ENCODE peak calls at places on chromosomes 2 and 18, in six cellular contexts. One of them, this sample, is unnamed.

GRCh38 chr2:85888020-85888744 is 608 bp downstream of the ST3GAL5 start:
- DNase-seq in CD8-positive, alpha-beta T cell: peak; percentile 18
- DNase-seq in RWPE2: no peak
- DNase-seq in lung: peak; percentile 36
- DNase-seq in BJ: no peak
- DNase-seq in kidney epithelial cell: no peak
- DNase-seq in this sample: no peak

GRCh38 chr2:143717053-143717452 is 587.8 kb downstream of the ARHGAP15 start:
- DNase-seq in CD8-positive, alpha-beta T cell: no peak
- DNase-seq in RWPE2: no peak
- DNase-seq in lung: no peak
- DNase-seq in BJ: no peak
- DNase-seq in kidney epithelial cell: no peak
- DNase-seq in this sample: no peak

GRCh38 chr2:8701980-8702379 is 20.1 kb downstream of the ID2 start:
- DNase-seq in CD8-positive, alpha-beta T cell: no peak
- DNase-seq in RWPE2: no peak
- DNase-seq in lung: no peak
- DNase-seq in BJ: no peak
- DNase-seq in kidney epithelial cell: no peak
- DNase-seq in this sample: no peak

GRCh38 chr2:106195456-106195855 is 1.4 kb upstream of the UXS1 start:
- DNase-seq in CD8-positive, alpha-beta T cell: no peak
- DNase-seq in RWPE2: no peak
- DNase-seq in lung: no peak
- DNase-seq in BJ: no peak
- DNase-seq in kidney epithelial cell: no peak
- DNase-seq in this sample: no peak

GRCh38 chr2:177076636-177077179 is 135.9 kb upstream of the HNRNPA3 start:
- DNase-seq in CD8-positive, alpha-beta T cell: no peak
- DNase-seq in RWPE2: no peak
- DNase-seq in lung: no peak
- DNase-seq in BJ: no peak
- DNase-seq in kidney epithelial cell: no peak
- DNase-seq in this sample: no peak

GRCh38 chr2:125643585-125643984 is 1012.4 kb upstream of the GYPC start:
- DNase-seq in CD8-positive, alpha-beta T cell: no peak
- DNase-seq in RWPE2: no peak
- DNase-seq in lung: no peak
- DNase-seq in BJ: no peak
- DNase-seq in kidney epithelial cell: no peak
- DNase-seq in this sample: no peak

GRCh38 chr2:36609507-36609906 is 11.5 kb upstream of the FEZ2 start:
- DNase-seq in CD8-positive, alpha-beta T cell: no peak
- DNase-seq in RWPE2: no peak
- DNase-seq in lung: no peak
- DNase-seq in BJ: no peak
- DNase-seq in kidney epithelial cell: no peak
- DNase-seq in this sample: no peak

GRCh38 chr2:240820014-240820606 is at the start of gene KIF1A:
- DNase-seq in CD8-positive, alpha-beta T cell: no peak
- DNase-seq in RWPE2: no peak
- DNase-seq in lung: no peak
- DNase-seq in BJ: no peak
- DNase-seq in kidney epithelial cell: no peak
- DNase-seq in this sample: no peak

GRCh38 chr18:59426855-59427254 is 67.8 kb upstream of the LMAN1 start:
- DNase-seq in CD8-positive, alpha-beta T cell: no peak
- DNase-seq in RWPE2: no peak
- DNase-seq in lung: no peak
- DNase-seq in BJ: no peak
- DNase-seq in kidney epithelial cell: no peak
- DNase-seq in this sample: no peak

GRCh38 chr2:37619230-37619956 is 52.0 kb downstream of the CDC42EP3 start:
- DNase-seq in CD8-positive, alpha-beta T cell: no peak
- DNase-seq in RWPE2: no peak
- DNase-seq in lung: no peak
- DNase-seq in BJ: no peak
- DNase-seq in kidney epithelial cell: no peak
- DNase-seq in this sample: no peak

GRCh38 chr2:10326707-10327594 is 24.2 kb downstream of the HPCAL1 start:
- DNase-seq in CD8-positive, alpha-beta T cell: no peak
- DNase-seq in RWPE2: no peak
- DNase-seq in lung: no peak
- DNase-seq in BJ: no peak
- DNase-seq in kidney epithelial cell: no peak
- DNase-seq in this sample: no peak

GRCh38 chr2:11891028-11891427 is 144.6 kb downstream of the LPIN1 start:
- DNase-seq in CD8-positive, alpha-beta T cell: no peak
- DNase-seq in RWPE2: no peak
- DNase-seq in lung: peak; percentile 25
- DNase-seq in BJ: no peak
- DNase-seq in kidney epithelial cell: no peak
- DNase-seq in this sample: no peak

GRCh38 chr2:145757503-145758290 is 1237.8 kb upstream of the ZEB2 start:
- DNase-seq in CD8-positive, alpha-beta T cell: no peak
- DNase-seq in RWPE2: no peak
- DNase-seq in lung: no peak
- DNase-seq in BJ: no peak
- DNase-seq in kidney epithelial cell: no peak
- DNase-seq in this sample: no peak

GRCh38 chr2:98188351-98189046 is 101.5 kb downstream of the VWA3B start:
- DNase-seq in CD8-positive, alpha-beta T cell: no peak
- DNase-seq in RWPE2: no peak
- DNase-seq in lung: no peak
- DNase-seq in BJ: no peak
- DNase-seq in kidney epithelial cell: peak; percentile 18
- DNase-seq in this sample: no peak

GRCh38 chr18:57466745-57467144 is 31.6 kb downstream of the ONECUT2 start:
- DNase-seq in CD8-positive, alpha-beta T cell: no peak
- DNase-seq in RWPE2: no peak
- DNase-seq in lung: no peak
- DNase-seq in BJ: no peak
- DNase-seq in kidney epithelial cell: no peak
- DNase-seq in this sample: no peak

GRCh38 chr2:1777156-1777555 is 32.8 kb upstream of the PXDN start:
- DNase-seq in CD8-positive, alpha-beta T cell: no peak
- DNase-seq in RWPE2: no peak
- DNase-seq in lung: no peak
- DNase-seq in BJ: no peak
- DNase-seq in kidney epithelial cell: no peak
- DNase-seq in this sample: no peak

GRCh38 chr2:20438334-20439192 is 8.3 kb upstream of the RHOB start:
- DNase-seq in CD8-positive, alpha-beta T cell: no peak
- DNase-seq in RWPE2: no peak
- DNase-seq in lung: no peak
- DNase-seq in BJ: no peak
- DNase-seq in kidney epithelial cell: peak; percentile 76
- DNase-seq in this sample: no peak

GRCh38 chr2:129067070-129067469 is 748.4 kb upstream of the HS6ST1 start:
- DNase-seq in CD8-positive, alpha-beta T cell: no peak
- DNase-seq in RWPE2: no peak
- DNase-seq in lung: no peak
- DNase-seq in BJ: no peak
- DNase-seq in kidney epithelial cell: no peak
- DNase-seq in this sample: no peak

GRCh38 chr2:18883626-18884456 is 294.5 kb upstream of the NT5C1B start:
- DNase-seq in CD8-positive, alpha-beta T cell: no peak
- DNase-seq in RWPE2: no peak
- DNase-seq in lung: no peak
- DNase-seq in BJ: no peak
- DNase-seq in kidney epithelial cell: no peak
- DNase-seq in this sample: no peak

GRCh38 chr2:151632993-151633592 is 101.2 kb downstream of the NEB start:
- DNase-seq in CD8-positive, alpha-beta T cell: no peak
- DNase-seq in RWPE2: no peak
- DNase-seq in lung: no peak
- DNase-seq in BJ: no peak
- DNase-seq in kidney epithelial cell: no peak
- DNase-seq in this sample: no peak

GRCh38 chr2:133241231-133241575 is 327.1 kb downstream of the NCKAP5 start:
- DNase-seq in CD8-positive, alpha-beta T cell: no peak
- DNase-seq in RWPE2: no peak
- DNase-seq in lung: no peak
- DNase-seq in BJ: peak; percentile 82
- DNase-seq in kidney epithelial cell: no peak
- DNase-seq in this sample: no peak

GRCh38 chr18:79616651-79617518 is 62.7 kb upstream of the CTDP1 start:
- DNase-seq in CD8-positive, alpha-beta T cell: no peak
- DNase-seq in RWPE2: peak; percentile 65
- DNase-seq in lung: no peak
- DNase-seq in BJ: no peak
- DNase-seq in kidney epithelial cell: no peak
- DNase-seq in this sample: no peak

GRCh38 chr18:7872569-7872968 is 305.5 kb downstream of the PTPRM start:
- DNase-seq in CD8-positive, alpha-beta T cell: no peak
- DNase-seq in RWPE2: no peak
- DNase-seq in lung: peak; percentile 78
- DNase-seq in BJ: peak; percentile 19
- DNase-seq in kidney epithelial cell: no peak
- DNase-seq in this sample: no peak

GRCh38 chr2:38214209-38214717 is 138.3 kb upstream of the CYP1B1 start:
- DNase-seq in CD8-positive, alpha-beta T cell: no peak
- DNase-seq in RWPE2: no peak
- DNase-seq in lung: no peak
- DNase-seq in BJ: no peak
- DNase-seq in kidney epithelial cell: no peak
- DNase-seq in this sample: no peak

DNA sequence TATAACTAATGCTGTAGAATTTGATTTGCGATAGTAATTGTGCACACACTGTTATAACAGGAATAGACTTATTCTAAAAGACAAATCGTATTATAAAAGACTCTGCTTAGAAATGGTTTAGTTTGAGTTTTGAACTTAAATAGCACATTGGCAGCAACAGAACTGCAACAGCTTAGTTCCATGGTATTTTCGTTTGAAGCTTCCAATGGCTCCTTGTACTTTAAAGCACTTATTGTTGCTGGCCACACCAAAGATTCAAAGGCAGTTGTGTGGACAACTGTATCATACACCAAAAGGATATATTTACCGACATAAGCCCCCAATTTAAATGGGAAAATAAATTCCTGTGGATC is 634 bp downstream of the WIPF1 start:
- DNase-seq in CD8-positive, alpha-beta T cell: no peak
- DNase-seq in RWPE2: no peak
- DNase-seq in lung: no peak
- DNase-seq in BJ: no peak
- DNase-seq in kidney epithelial cell: no peak
- DNase-seq in this sample: no peak
- H3K4me3 ChIP-seq in CD8-positive, alpha-beta T cell: peak overlapping the region; percentile 59
- H3K4me3 ChIP-seq in RWPE2: no peak overlapping the region
- H3K4me3 ChIP-seq in lung: no peak overlapping the region
- H3K4me3 ChIP-seq in BJ: no peak overlapping the region
- H3K4me3 ChIP-seq in kidney epithelial cell: no peak overlapping the region
- H3K4me3 ChIP-seq in this sample: no peak overlapping the region

GRCh38 chr2:182649316-182649715 is 66.7 kb upstream of the DNAJC10 start:
- DNase-seq in CD8-positive, alpha-beta T cell: no peak
- DNase-seq in RWPE2: no peak
- DNase-seq in lung: no peak
- DNase-seq in BJ: no peak
- DNase-seq in kidney epithelial cell: no peak
- DNase-seq in this sample: no peak
- H3K4me3 ChIP-seq in CD8-positive, alpha-beta T cell: no peak overlapping the region
- H3K4me3 ChIP-seq in RWPE2: no peak overlapping the region
- H3K4me3 ChIP-seq in lung: no peak overlapping the region
- H3K4me3 ChIP-seq in BJ: no peak overlapping the region
- H3K4me3 ChIP-seq in kidney epithelial cell: no peak overlapping the region
- H3K4me3 ChIP-seq in this sample: no peak overlapping the region

GRCh38 chr2:121047383-121047782 is 237.6 kb downstream of the TFCP2L1 start:
- DNase-seq in CD8-positive, alpha-beta T cell: no peak
- DNase-seq in RWPE2: no peak
- DNase-seq in lung: no peak
- DNase-seq in BJ: no peak
- DNase-seq in kidney epithelial cell: no peak
- DNase-seq in this sample: no peak

GRCh38 chr2:121052023-121052422 is 233.0 kb downstream of the TFCP2L1 start:
- DNase-seq in CD8-positive, alpha-beta T cell: no peak
- DNase-seq in RWPE2: no peak
- DNase-seq in lung: no peak
- DNase-seq in BJ: no peak
- DNase-seq in kidney epithelial cell: no peak
- DNase-seq in this sample: no peak

GRCh38 chr2:121052507-121052906 is 232.5 kb downstream of the TFCP2L1 start:
- DNase-seq in CD8-positive, alpha-beta T cell: no peak
- DNase-seq in RWPE2: no peak
- DNase-seq in lung: no peak
- DNase-seq in BJ: no peak
- DNase-seq in kidney epithelial cell: no peak
- DNase-seq in this sample: no peak

GRCh38 chr2:121049141-121049540 is 235.9 kb downstream of the TFCP2L1 start:
- DNase-seq in CD8-positive, alpha-beta T cell: no peak
- DNase-seq in RWPE2: no peak
- DNase-seq in lung: no peak
- DNase-seq in BJ: no peak
- DNase-seq in kidney epithelial cell: no peak
- DNase-seq in this sample: no peak

DNA sequence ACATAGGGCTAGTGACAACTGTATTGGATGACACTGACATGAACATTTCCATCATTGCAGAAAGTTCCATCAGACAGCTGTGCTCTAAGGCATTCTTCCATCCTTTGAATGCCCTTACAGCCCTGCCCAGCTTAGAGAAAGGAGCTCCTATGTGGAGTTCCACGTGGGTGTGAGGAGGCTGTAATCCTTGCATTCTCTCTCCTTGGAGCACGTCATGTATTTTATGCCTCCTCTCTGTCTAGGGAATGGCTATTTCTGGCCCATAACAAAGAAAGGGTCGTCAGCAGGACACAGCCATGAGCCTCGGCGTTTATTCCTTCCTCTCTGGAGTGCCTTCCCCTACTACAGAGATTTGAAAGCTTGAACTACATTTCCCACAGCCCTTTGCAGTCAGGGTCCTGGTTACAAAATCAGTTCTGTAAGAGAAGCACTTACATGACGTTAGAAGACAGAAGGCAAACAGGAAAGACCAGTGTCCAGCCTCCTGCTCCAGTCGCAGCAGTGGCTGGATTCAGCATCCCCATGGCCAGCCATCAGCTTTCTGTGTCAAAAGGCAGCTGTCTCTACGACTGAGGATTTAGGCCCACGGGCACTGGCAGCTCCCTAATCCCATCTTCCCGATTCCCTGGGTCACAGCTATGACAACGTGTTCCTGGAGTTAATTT is 234.9 kb downstream of the TFCP2L1 start:
- DNase-seq in CD8-positive, alpha-beta T cell: no peak
- DNase-seq in RWPE2: no peak
- DNase-seq in lung: no peak
- DNase-seq in BJ: no peak
- DNase-seq in kidney epithelial cell: no peak
- DNase-seq in this sample: no peak
- H3K4me3 ChIP-seq in CD8-positive, alpha-beta T cell: no peak overlapping the region
- H3K4me3 ChIP-seq in RWPE2: no peak overlapping the region
- H3K4me3 ChIP-seq in lung: no peak overlapping the region
- H3K4me3 ChIP-seq in BJ: no peak overlapping the region
- H3K4me3 ChIP-seq in kidney epithelial cell: no peak overlapping the region
- H3K4me3 ChIP-seq in this sample: no peak overlapping the region

DNA sequence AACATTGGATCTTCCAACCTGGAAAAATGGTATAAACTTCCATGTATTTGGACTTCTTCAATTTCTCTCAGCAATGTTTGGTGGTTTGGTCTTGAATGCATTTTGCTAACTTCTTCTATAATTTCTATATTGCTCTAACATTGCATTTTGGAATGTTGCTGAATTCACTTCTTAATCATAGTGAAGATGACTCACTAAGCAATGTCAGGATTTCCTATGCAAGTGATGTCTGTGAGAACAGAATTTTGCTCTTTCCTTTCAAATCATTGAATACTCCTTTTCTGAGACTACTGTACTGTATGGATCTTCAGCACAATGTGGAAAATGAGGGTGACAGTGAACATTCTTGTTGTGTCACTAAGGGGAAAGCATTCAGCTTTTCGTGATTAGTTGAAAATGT is 28.9 kb upstream of the CDH19 start:
- DNase-seq in CD8-positive, alpha-beta T cell: no peak
- DNase-seq in RWPE2: no peak
- DNase-seq in lung: no peak
- DNase-seq in BJ: no peak
- DNase-seq in kidney epithelial cell: no peak
- DNase-seq in this sample: no peak
- H3K4me3 ChIP-seq in CD8-positive, alpha-beta T cell: no peak overlapping the region
- H3K4me3 ChIP-seq in RWPE2: no peak overlapping the region
- H3K4me3 ChIP-seq in lung: no peak overlapping the region
- H3K4me3 ChIP-seq in BJ: no peak overlapping the region
- H3K4me3 ChIP-seq in kidney epithelial cell: no peak overlapping the region
- H3K4me3 ChIP-seq in this sample: no peak overlapping the region